ENCODE peak calls at places on chromosome 1, in five cellular contexts. One of them, this sample, is unnamed.

GRCh38 chr1:31683997-31684396 is 19.8 kb downstream of the COL16A1 start:
- DNase-seq in stomach: peak
- DNase-seq in transverse colon: peak
- DNase-seq in gastrocnemius medialis: no peak
- DNase-seq in breast epithelium: no peak
- DNase-seq in this sample: no peak

GRCh38 chr1:31073044-31073443 is 7.5 kb upstream of the PUM1 start:
- DNase-seq in stomach: no peak
- DNase-seq in breast epithelium: no peak
- DNase-seq in gastrocnemius medialis: no peak
- DNase-seq in transverse colon: no peak
- DNase-seq in this sample: no peak

GRCh38 chr1:20698195-20698910 is 19.5 kb downstream of the KIF17 start:
- DNase-seq in breast epithelium: no peak
- DNase-seq in transverse colon: no peak
- DNase-seq in stomach: no peak
- DNase-seq in gastrocnemius medialis: no peak
- DNase-seq in this sample: no peak

GRCh38 chr1:200624679-200625335 is 4.3 kb upstream of the KIF14 start:
- DNase-seq in stomach: no peak
- DNase-seq in transverse colon: no peak
- DNase-seq in gastrocnemius medialis: no peak
- DNase-seq in breast epithelium: no peak
- DNase-seq in this sample: no peak

GRCh38 chr1:41864471-41865040 is 54.2 kb downstream of the HIVEP3 start:
- DNase-seq in stomach: no peak
- DNase-seq in breast epithelium: no peak
- DNase-seq in gastrocnemius medialis: no peak
- DNase-seq in transverse colon: no peak
- DNase-seq in this sample: no peak

GRCh38 chr1:40276122-40276521 is 18.1 kb downstream of the ZMPSTE24 start:
- DNase-seq in transverse colon: no peak
- DNase-seq in gastrocnemius medialis: no peak
- DNase-seq in stomach: no peak
- DNase-seq in breast epithelium: no peak
- DNase-seq in this sample: no peak

GRCh38 chr1:233025156-233025555 is 74.7 kb downstream of the NTPCR start:
- DNase-seq in gastrocnemius medialis: peak
- DNase-seq in stomach: peak
- DNase-seq in breast epithelium: no peak
- DNase-seq in transverse colon: peak
- DNase-seq in this sample: peak

GRCh38 chr1:67764674-67765073 is 68.6 kb downstream of the GNG12 start:
- DNase-seq in transverse colon: no peak
- DNase-seq in gastrocnemius medialis: no peak
- DNase-seq in stomach: no peak
- DNase-seq in breast epithelium: no peak
- DNase-seq in this sample: no peak

GRCh38 chr1:97743129-97743528 is 177.7 kb downstream of the DPYD start:
- DNase-seq in breast epithelium: no peak
- DNase-seq in transverse colon: no peak
- DNase-seq in stomach: no peak
- DNase-seq in gastrocnemius medialis: no peak
- DNase-seq in this sample: no peak

GRCh38 chr1:51236548-51237312 is 657 bp downstream of the RNF11 start:
- DNase-seq in stomach: peak
- DNase-seq in gastrocnemius medialis: peak
- DNase-seq in transverse colon: peak
- DNase-seq in breast epithelium: peak
- DNase-seq in this sample: peak

GRCh38 chr1:162323023-162323422 is 53.6 kb downstream of the SPATA46 start:
- DNase-seq in stomach: no peak
- DNase-seq in gastrocnemius medialis: no peak
- DNase-seq in breast epithelium: no peak
- DNase-seq in transverse colon: no peak
- DNase-seq in this sample: no peak

GRCh38 chr1:8023287-8023994 is 2.7 kb downstream of the ERRFI1 start:
- DNase-seq in transverse colon: no peak
- DNase-seq in breast epithelium: no peak
- DNase-seq in gastrocnemius medialis: no peak
- DNase-seq in stomach: no peak
- DNase-seq in this sample: no peak

GRCh38 chr1:220908757-220909156 is 29.5 kb downstream of the HLX start:
- DNase-seq in stomach: no peak
- DNase-seq in transverse colon: no peak
- DNase-seq in gastrocnemius medialis: no peak
- DNase-seq in breast epithelium: no peak
- DNase-seq in this sample: peak

GRCh38 chr1:21919520-21919919 is 17.6 kb downstream of the HSPG2 start:
- DNase-seq in transverse colon: no peak
- DNase-seq in gastrocnemius medialis: no peak
- DNase-seq in stomach: no peak
- DNase-seq in breast epithelium: no peak
- DNase-seq in this sample: no peak

GRCh38 chr1:244394851-244395765 is 56.6 kb downstream of the ADSS2 start:
- DNase-seq in transverse colon: no peak
- DNase-seq in stomach: no peak
- DNase-seq in gastrocnemius medialis: no peak
- DNase-seq in breast epithelium: no peak
- DNase-seq in this sample: no peak

GRCh38 chr1:30332100-30333094 is 391.0 kb downstream of the MATN1 start:
- DNase-seq in gastrocnemius medialis: no peak
- DNase-seq in stomach: no peak
- DNase-seq in transverse colon: no peak
- DNase-seq in breast epithelium: no peak
- DNase-seq in this sample: no peak

GRCh38 chr1:7595338-7595737 is 175.8 kb upstream of the VAMP3 start:
- DNase-seq in stomach: no peak
- DNase-seq in breast epithelium: peak
- DNase-seq in transverse colon: no peak
- DNase-seq in gastrocnemius medialis: no peak
- DNase-seq in this sample: no peak

GRCh38 chr1:59814180-59814900 is 409 bp upstream of the HOOK1 start:
- DNase-seq in transverse colon: peak
- DNase-seq in breast epithelium: peak
- DNase-seq in stomach: peak
- DNase-seq in gastrocnemius medialis: no peak
- DNase-seq in this sample: peak

GRCh38 chr1:31767225-31767624 is 3.1 kb upstream of the ADGRB2 start:
- DNase-seq in transverse colon: no peak
- DNase-seq in gastrocnemius medialis: no peak
- DNase-seq in breast epithelium: no peak
- DNase-seq in stomach: no peak
- DNase-seq in this sample: no peak

GRCh38 chr1:98674075-98674781 is 12.7 kb downstream of the SNX7 start:
- DNase-seq in transverse colon: no peak
- DNase-seq in stomach: no peak
- DNase-seq in gastrocnemius medialis: no peak
- DNase-seq in breast epithelium: no peak
- DNase-seq in this sample: no peak

GRCh38 chr1:153677718-153678518 is 570 bp upstream of the NPR1 start:
- DNase-seq in gastrocnemius medialis: peak
- DNase-seq in stomach: peak
- DNase-seq in breast epithelium: no peak
- DNase-seq in transverse colon: peak
- DNase-seq in this sample: peak

GRCh38 chr1:45647248-45648021 is 23.6 kb upstream of the CCDC17 start:
- DNase-seq in stomach: peak
- DNase-seq in breast epithelium: no peak
- DNase-seq in gastrocnemius medialis: no peak
- DNase-seq in transverse colon: no peak
- DNase-seq in this sample: no peak
- TF ChIP-seq POLR2A in stomach: no peak
- TF ChIP-seq POLR2A in breast epithelium: no peak
- TF ChIP-seq POLR2A in gastrocnemius medialis: no peak
- TF ChIP-seq POLR2A in transverse colon: no peak
- TF ChIP-seq POLR2A in this sample: no peak

GRCh38 chr1:54585181-54586066 is 37.4 kb downstream of the ACOT11 start:
- DNase-seq in breast epithelium: no peak
- DNase-seq in gastrocnemius medialis: peak
- DNase-seq in stomach: no peak
- DNase-seq in transverse colon: no peak
- DNase-seq in this sample: no peak

GRCh38 chr1:54584575-54584974 is 36.5 kb downstream of the ACOT11 start:
- DNase-seq in transverse colon: no peak
- DNase-seq in gastrocnemius medialis: no peak
- DNase-seq in stomach: no peak
- DNase-seq in breast epithelium: no peak
- DNase-seq in this sample: no peak

GRCh38 chr1:54583307-54583686 is 35.3 kb downstream of the ACOT11 start:
- DNase-seq in transverse colon: no peak
- DNase-seq in gastrocnemius medialis: no peak
- DNase-seq in breast epithelium: no peak
- DNase-seq in stomach: no peak
- DNase-seq in this sample: no peak

GRCh38 chr1:54582566-54583306 is 34.7 kb downstream of the ACOT11 start:
- DNase-seq in breast epithelium: no peak
- DNase-seq in transverse colon: no peak
- DNase-seq in stomach: peak
- DNase-seq in gastrocnemius medialis: no peak
- DNase-seq in this sample: peak

GRCh38 chr1:54583868-54584267 is 35.8 kb downstream of the ACOT11 start:
- DNase-seq in transverse colon: no peak
- DNase-seq in stomach: no peak
- DNase-seq in breast epithelium: no peak
- DNase-seq in gastrocnemius medialis: no peak
- DNase-seq in this sample: no peak
- H3K27ac ChIP-seq in transverse colon: no peak
- H3K27ac ChIP-seq in stomach: no peak
- H3K27ac ChIP-seq in breast epithelium: no peak
- H3K27ac ChIP-seq in gastrocnemius medialis: peak
- H3K27ac ChIP-seq in this sample: no peak

DNA sequence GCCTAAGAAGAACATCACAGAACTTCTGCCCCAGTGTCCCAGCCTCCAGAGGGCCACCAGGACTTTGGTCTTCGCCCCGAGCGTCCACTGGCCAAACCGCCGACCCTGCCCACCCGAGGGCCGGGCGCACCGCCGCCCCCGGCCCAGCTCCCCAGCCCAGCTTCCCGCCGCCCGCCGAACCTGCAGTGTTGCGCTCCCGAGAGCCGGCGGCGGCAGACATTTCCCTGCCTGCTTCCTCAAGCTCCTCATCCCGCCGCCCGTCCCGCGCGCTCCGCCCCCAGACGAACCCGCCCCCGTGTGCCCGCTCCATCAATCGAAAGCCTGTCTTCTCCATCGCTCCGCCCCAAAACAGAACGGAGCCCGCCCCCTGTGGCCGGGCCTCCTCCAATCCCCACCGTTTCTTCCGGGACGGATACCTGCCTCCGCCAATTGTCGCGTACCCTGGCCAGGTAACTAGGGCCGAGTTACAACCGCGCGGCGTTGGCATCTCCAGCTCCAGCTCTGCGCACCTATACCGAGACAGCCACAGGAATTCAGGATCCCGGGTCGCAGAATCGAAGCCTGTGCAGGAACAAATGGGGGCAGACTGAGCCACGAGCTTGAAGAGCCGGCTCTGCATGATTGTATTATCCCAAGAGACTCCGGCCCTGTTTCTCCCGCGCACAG is 15.2 kb downstream of the INPP5B start:
- DNase-seq in stomach: peak
- DNase-seq in gastrocnemius medialis: peak
- DNase-seq in breast epithelium: peak
- DNase-seq in transverse colon: peak
- DNase-seq in this sample: peak
- TF ChIP-seq POLR2A in stomach: no peak
- TF ChIP-seq POLR2A in gastrocnemius medialis: peak
- TF ChIP-seq POLR2A in breast epithelium: no peak
- TF ChIP-seq POLR2A in transverse colon: peak
- TF ChIP-seq POLR2A in this sample: peak

DNA sequence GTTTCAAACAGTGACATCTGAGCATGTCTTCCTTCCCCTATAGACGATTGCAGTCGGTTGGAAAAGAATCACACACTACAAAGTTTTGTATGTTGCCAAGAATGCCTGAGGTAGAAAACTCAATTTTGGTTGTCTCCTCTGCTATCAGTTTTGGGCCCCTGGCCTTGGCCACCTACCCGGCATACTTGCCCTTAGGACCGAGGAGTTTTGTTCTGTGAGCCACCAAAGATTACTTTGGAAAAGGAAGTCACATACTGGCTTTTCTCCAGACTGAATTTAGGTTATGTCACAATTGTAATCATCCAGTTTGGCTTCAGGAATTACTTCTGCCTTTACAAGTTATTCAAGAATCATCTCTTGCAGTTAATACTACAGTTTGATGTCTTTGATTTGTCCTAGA is 71.4 kb downstream of the RGL1 start:
- DNase-seq in gastrocnemius medialis: no peak
- DNase-seq in transverse colon: no peak
- DNase-seq in stomach: no peak
- DNase-seq in breast epithelium: no peak
- DNase-seq in this sample: no peak
- H3K27ac ChIP-seq in gastrocnemius medialis: peak
- H3K27ac ChIP-seq in transverse colon: peak
- H3K27ac ChIP-seq in stomach: peak
- H3K27ac ChIP-seq in breast epithelium: peak
- H3K27ac ChIP-seq in this sample: peak

DNA sequence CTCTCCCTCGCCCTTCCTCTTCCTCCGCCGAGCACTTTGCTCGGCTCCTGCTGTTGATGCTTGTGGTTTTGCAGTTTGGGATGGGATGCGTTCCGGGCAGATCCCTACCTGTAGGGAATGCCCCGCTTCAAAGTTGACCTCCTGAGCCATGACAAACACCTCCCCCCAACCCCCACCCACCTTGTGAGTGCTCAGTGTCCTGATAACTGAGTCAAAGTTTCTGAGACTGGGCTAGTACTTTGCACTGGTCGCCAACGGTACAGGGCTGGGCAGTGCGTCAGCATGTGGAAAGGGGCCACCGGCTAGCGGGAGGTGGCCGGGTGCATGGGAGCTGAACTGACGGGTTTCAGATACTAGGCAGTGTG is 771 bp downstream of the RABGAP1L start:
- DNase-seq in transverse colon: peak
- DNase-seq in breast epithelium: no peak
- DNase-seq in stomach: peak
- DNase-seq in gastrocnemius medialis: peak
- DNase-seq in this sample: peak
- TF ChIP-seq POLR2A in transverse colon: no peak
- TF ChIP-seq POLR2A in breast epithelium: no peak
- TF ChIP-seq POLR2A in stomach: no peak
- TF ChIP-seq POLR2A in gastrocnemius medialis: no peak
- TF ChIP-seq POLR2A in this sample: no peak

GRCh38 chr1:113630340-113631327 is 128.7 kb downstream of the PHTF1 start:
- DNase-seq in transverse colon: no peak
- DNase-seq in gastrocnemius medialis: no peak
- DNase-seq in stomach: no peak
- DNase-seq in breast epithelium: no peak
- DNase-seq in this sample: no peak
- H3K27ac ChIP-seq in transverse colon: no peak
- H3K27ac ChIP-seq in gastrocnemius medialis: no peak
- H3K27ac ChIP-seq in stomach: no peak
- H3K27ac ChIP-seq in breast epithelium: no peak
- H3K27ac ChIP-seq in this sample: no peak